ENCODE peak calls at places on chromosomes 2 and 18, in nine cellular contexts. H, Z, C, M, E, T, R, G and K are unnamed samples.

GRCh38 chr2:163703386-163703785 is 32.4 kb downstream of the FIGN start:
- DNase-seq in H (no peak), Z (no peak), C (no peak), M (no peak), E (no peak), T (no peak), R (no peak), G (no peak), K (no peak)

GRCh38 chr18:38445485-38446145 is 880.0 kb upstream of the CELF4 start:
- DNase-seq in H (no peak), Z (no peak), C (no peak), M (no peak), E (no peak), T (no peak), R (no peak), G (no peak), K (no peak)

GRCh38 chr18:46385124-46385523 is 271.9 kb downstream of the LOXHD1 start:
- DNase-seq in H (no peak), Z (no peak), C (no peak), M (no peak), E (no peak), T (no peak), R (no peak), G (no peak), K (no peak)

GRCh38 chr18:78814321-78814720 is 165.3 kb upstream of the SALL3 start:
- DNase-seq in H (no peak), Z (no peak), C (no peak), M (no peak), E (no peak), T (no peak), R (no peak), G (no peak), K (no peak)

GRCh38 chr18:34933880-34934689 is 107.1 kb upstream of the MAPRE2 start:
- DNase-seq in H (no peak), Z (no peak), C (no peak), M (no peak), E (no peak), T (no peak), R (peak), G (peak), K (no peak)

GRCh38 chr2:167212054-167212648 is 323.9 kb downstream of the XIRP2 start:
- DNase-seq in H (no peak), Z (no peak), C (peak), M (no peak), E (no peak), T (no peak), R (peak), G (peak), K (no peak)

GRCh38 chr2:102141915-102142828 is at the start of gene IL1R1:
- DNase-seq in H (peak), Z (peak), C (peak), M (peak), E (peak), T (peak), R (peak), G (peak), K (peak)

GRCh38 chr2:232488097-232488711 is 570 bp upstream of the ECEL1 start:
- DNase-seq in H (no peak), Z (peak), C (no peak), M (no peak), E (no peak), T (no peak), R (no peak), G (no peak), K (no peak)

GRCh38 chr18:38497281-38497680 is 931.7 kb upstream of the CELF4 start:
- DNase-seq in H (no peak), Z (no peak), C (no peak), M (no peak), E (no peak), T (no peak), R (no peak), G (no peak), K (no peak)

GRCh38 chr18:44601447-44601846 is 79.2 kb upstream of the SETBP1 start:
- DNase-seq in H (no peak), Z (no peak), C (no peak), M (no peak), E (no peak), T (no peak), R (peak), G (no peak), K (no peak)

GRCh38 chr18:40197711-40198110 is 1757.3 kb upstream of the PIK3C3 start:
- DNase-seq in H (no peak), Z (no peak), C (no peak), M (no peak), E (no peak), T (no peak), R (no peak), G (no peak), K (no peak)

GRCh38 chr18:75471850-75472249 is 44.3 kb upstream of the SMIM21 start:
- DNase-seq in H (no peak), Z (no peak), C (no peak), M (no peak), E (no peak), T (no peak), R (no peak), G (no peak), K (no peak)

GRCh38 chr2:46650556-46651001 is 171.2 kb downstream of the TMEM247 start:
- DNase-seq in H (no peak), Z (peak), C (peak), M (peak), E (peak), T (peak), R (peak), G (peak), K (peak)

GRCh38 chr2:175574069-175574468 is 392.6 kb upstream of the ATP5MC3 start:
- DNase-seq in H (no peak), Z (no peak), C (no peak), M (no peak), E (no peak), T (no peak), R (no peak), G (no peak), K (no peak)

GRCh38 chr2:159572459-159572858 is 43.9 kb downstream of the BAZ2B start:
- DNase-seq in H (no peak), Z (no peak), C (no peak), M (no peak), E (no peak), T (no peak), R (no peak), G (no peak), K (no peak)

GRCh38 chr2:11743846-11744553 is 2.4 kb upstream of the LPIN1 start:
- DNase-seq in H (peak), Z (peak), C (peak), M (peak), E (peak), T (peak), R (peak), G (peak), K (peak)

GRCh38 chr2:184543832-184544231 is 54.5 kb upstream of the ZNF804A start:
- DNase-seq in H (no peak), Z (no peak), C (no peak), M (no peak), E (no peak), T (no peak), R (no peak), G (no peak), K (no peak)

GRCh38 chr2:32825291-32825712 is 121.5 kb upstream of the LTBP1 start:
- DNase-seq in H (no peak), Z (no peak), C (peak), M (peak), E (peak), T (peak), R (peak), G (peak), K (peak)

GRCh38 chr2:88697361-88698026 is 6.0 kb downstream of the RPIA start:
- DNase-seq in H (no peak), Z (no peak), C (no peak), M (no peak), E (no peak), T (no peak), R (no peak), G (peak), K (no peak)

GRCh38 chr2:43159797-43160196 is 66.6 kb downstream of the ZFP36L2 start:
- DNase-seq in H (no peak), Z (no peak), C (no peak), M (no peak), E (no peak), T (no peak), R (peak), G (no peak), K (no peak)

GRCh38 chr2:196783431-196784094 is 15.9 kb downstream of the GTF3C3 start:
- DNase-seq in H (no peak), Z (no peak), C (no peak), M (no peak), E (no peak), T (no peak), R (peak), G (no peak), K (no peak)

GRCh38 chr2:173652311-173652710 is 297.6 kb downstream of the CDCA7 start:
- DNase-seq in H (no peak), Z (no peak), C (no peak), M (no peak), E (no peak), T (no peak), R (peak), G (no peak), K (no peak)

GRCh38 chr2:9467687-9468086 is 6.7 kb upstream of the IAH1 start:
- DNase-seq in H (no peak), Z (no peak), C (no peak), M (no peak), E (no peak), T (no peak), R (no peak), G (no peak), K (no peak)

GRCh38 chr2:206378835-206379234 is 64.5 kb upstream of the ADAM23 start:
- DNase-seq in H (no peak), Z (no peak), C (no peak), M (no peak), E (no peak), T (no peak), R (peak), G (no peak), K (peak)

GRCh38 chr18:25875574-25875973 is 214.8 kb downstream of the SS18 start:
- DNase-seq in H (no peak), Z (no peak), C (no peak), M (no peak), E (no peak), T (peak), R (peak), G (no peak), K (no peak)

GRCh38 chr2:181076666-181077065 is 96.3 kb downstream of the UBE2E3 start:
- DNase-seq in H (no peak), Z (no peak), C (no peak), M (no peak), E (no peak), T (no peak), R (no peak), G (no peak), K (no peak)

GRCh38 chr2:239598011-239598731 is 197.4 kb upstream of the HDAC4 start:
- DNase-seq in H (peak), Z (no peak), C (no peak), M (no peak), E (no peak), T (no peak), R (no peak), G (no peak), K (no peak)

GRCh38 chr2:70978388-70979357 is at the start of gene ANKRD53:
- DNase-seq in H (peak), Z (peak), C (peak), M (no peak), E (peak), T (peak), R (peak), G (peak), K (no peak)

GRCh38 chr18:55381277-55381676 is 206.7 kb downstream of the TCF4 start:
- DNase-seq in H (no peak), Z (no peak), C (no peak), M (no peak), E (no peak), T (no peak), R (peak), G (no peak), K (no peak)

DNA sequence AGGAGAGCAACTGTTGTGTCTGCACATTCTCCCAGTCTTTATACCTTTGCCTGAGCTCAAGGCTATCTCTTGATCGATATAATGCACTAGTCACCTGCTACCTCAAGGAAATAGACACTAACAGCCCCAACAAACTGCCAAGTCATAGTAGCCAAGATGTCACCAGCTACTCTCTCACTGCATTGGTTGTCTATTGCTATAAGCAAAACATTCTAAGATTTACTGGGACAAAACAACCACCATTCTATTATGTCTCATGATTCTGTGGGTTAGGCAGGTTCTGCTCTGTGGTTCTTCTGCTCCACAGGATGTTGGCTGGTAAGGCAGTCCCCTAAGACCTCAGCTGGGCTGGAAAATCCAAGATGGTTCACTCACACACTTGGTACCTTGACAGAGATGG is 28.5 kb upstream of the MLPH start:
- DNase-seq in H (no peak), Z (no peak), C (no peak), M (no peak), E (no peak), T (no peak), R (no peak), G (no peak), K (no peak)
- H3K27ac ChIP-seq in H (no peak), Z (no peak), C (no peak), M (no peak), E (no peak), T (no peak), R (no peak), G (no peak), K (peak)

GRCh38 chr2:150812664-150813408 is 325.4 kb upstream of the RND3 start:
- DNase-seq in H (no peak), Z (no peak), C (no peak), M (no peak), E (no peak), T (no peak), R (no peak), G (peak), K (no peak)

GRCh38 chr2:150817422-150817821 is 330.0 kb upstream of the RND3 start:
- DNase-seq in H (no peak), Z (no peak), C (no peak), M (no peak), E (no peak), T (no peak), R (no peak), G (no peak), K (no peak)
- H3K27ac ChIP-seq in H (no peak), Z (no peak), C (no peak), M (no peak), E (no peak), T (no peak), R (no peak), G (no peak), K (no peak)

GRCh38 chr2:146978891-146979555 is 865.8 kb upstream of the ACVR2A start:
- DNase-seq in H (no peak), Z (no peak), C (no peak), M (no peak), E (no peak), T (no peak), R (peak), G (no peak), K (no peak)
- H3K27ac ChIP-seq in H (no peak), Z (no peak), C (no peak), M (no peak), E (no peak), T (no peak), R (no peak), G (no peak), K (no peak)

GRCh38 chr18:13551841-13552733 is 174.3 kb downstream of the FAM210A start:
- DNase-seq in H (no peak), Z (no peak), C (no peak), M (no peak), E (no peak), T (no peak), R (no peak), G (no peak), K (no peak)
- H3K27ac ChIP-seq in H (no peak), Z (no peak), C (no peak), M (peak), E (no peak), T (peak), R (no peak), G (no peak), K (no peak)

GRCh38 chr18:56789004-56789888 is 138.1 kb downstream of the WDR7 start:
- DNase-seq in H (peak), Z (no peak), C (no peak), M (no peak), E (no peak), T (peak), R (no peak), G (peak), K (no peak)
- H3K27ac ChIP-seq in H (peak), Z (no peak), C (no peak), M (no peak), E (no peak), T (peak), R (no peak), G (no peak), K (peak)